ENCODE peak calls at places on chromosome 1, in nine cellular contexts. T is RPMI7951; H is Karpas-422; Z is kidney glomerular epithelial cell; K is epithelial cell of esophagus; Q is H4; S is nephron progenitor cell; J is D341Med; O is activated naive CD4-positive, alpha-beta T cell. B is an unnamed sample.

GRCh38 chr1:153566414-153567371 is 1.0 kb upstream of the S100A2 start:
- DNase-seq in T (peak), H (peak), Z (peak), K (peak), Q (peak), S (no peak), J (peak), O (peak), B (peak)

GRCh38 chr1:30920827-30921226 is 12.3 kb upstream of the SDC3 start:
- DNase-seq in T (peak), H (no peak), Z (no peak), K (peak), Q (no peak), S (no peak), J (no peak), O (no peak), B (no peak)

GRCh38 chr1:106185089-106185488 is 871.4 kb upstream of the PRMT6 start:
- DNase-seq in T (no peak), H (no peak), Z (no peak), K (no peak), Q (no peak), S (no peak), J (no peak), O (no peak), B (no peak)

GRCh38 chr1:43933386-43934278 is at the start of gene ARTN:
- DNase-seq in T (peak), H (no peak), Z (no peak), K (peak), Q (no peak), S (peak), J (no peak), O (no peak), B (no peak)

GRCh38 chr1:27405074-27405473 is 12.7 kb downstream of the GPR3 start:
- DNase-seq in T (peak), H (no peak), Z (no peak), K (no peak), Q (no peak), S (peak), J (no peak), O (no peak), B (peak)

GRCh38 chr1:226308166-226308722 is 720 bp downstream of the LIN9 start:
- DNase-seq in T (no peak), H (peak), Z (no peak), K (peak), Q (no peak), S (no peak), J (no peak), O (no peak), B (peak)

GRCh38 chr1:85406887-85407593 is 57.9 kb downstream of the DDAH1 start:
- DNase-seq in T (peak), H (peak), Z (peak), K (peak), Q (peak), S (no peak), J (no peak), O (no peak), B (no peak)

GRCh38 chr1:100087396-100087795 is 45.3 kb downstream of the SASS6 start:
- DNase-seq in T (no peak), H (no peak), Z (no peak), K (no peak), Q (no peak), S (no peak), J (no peak), O (no peak), B (no peak)

B was measured in NCI-H82.